ENCODE peak calls at places on chromosomes 7 and 10, in nine cellular contexts. B, M, Q, S, N, E, U, J and R are unnamed samples.

GRCh38 chr7:46080595-46081159 is 159.6 kb upstream of the IGFBP3 start:
- DNase-seq in B (no peak), M (no peak), Q (no peak), S (no peak), N (no peak), E (no peak), U (no peak), J (no peak), R (no peak)

GRCh38 chr10:78470267-78471103 is 436.8 kb downstream of the RPS24 start:
- DNase-seq in B (no peak), M (no peak), Q (no peak), S (no peak), N (no peak), E (no peak), U (no peak), J (no peak), R (no peak)

GRCh38 chr10:99593312-99593711 is 26.9 kb downstream of the SLC25A28 start:
- DNase-seq in B (peak), M (no peak), Q (no peak), S (no peak), N (no peak), E (no peak), U (no peak), J (no peak), R (no peak)

GRCh38 chr7:13912740-13913320 is 76.6 kb downstream of the ETV1 start:
- DNase-seq in B (peak), M (no peak), Q (no peak), S (no peak), N (no peak), E (no peak), U (no peak), J (no peak), R (no peak)

GRCh38 chr7:34236839-34237492 is 331.6 kb downstream of the BMPER start:
- DNase-seq in B (no peak), M (no peak), Q (no peak), S (no peak), N (no peak), E (no peak), U (no peak), J (no peak), R (no peak)

GRCh38 chr7:477626-478220 is 41.9 kb downstream of the PDGFA start:
- DNase-seq in B (no peak), M (no peak), Q (no peak), S (no peak), N (no peak), E (no peak), U (no peak), J (no peak), R (no peak)

GRCh38 chr10:13957856-13958255 is 371.1 kb downstream of the PRPF18 start:
- DNase-seq in B (no peak), M (no peak), Q (no peak), S (no peak), N (no peak), E (no peak), U (no peak), J (no peak), R (no peak)

GRCh38 chr7:30212720-30213119 is 71.7 kb upstream of the ZNRF2 start:
- DNase-seq in B (peak), M (no peak), Q (no peak), S (no peak), N (no peak), E (no peak), U (no peak), J (no peak), R (no peak)

GRCh38 chr10:130470286-130470685 is 334.1 kb downstream of the GLRX3 start:
- DNase-seq in B (no peak), M (no peak), Q (no peak), S (no peak), N (no peak), E (no peak), U (no peak), J (no peak), R (no peak)

GRCh38 chr10:32149257-32149955 is 93.2 kb upstream of the KIF5B start:
- DNase-seq in B (no peak), M (peak), Q (no peak), S (no peak), N (peak), E (peak), U (peak), J (no peak), R (peak)

GRCh38 chr7:48183370-48183743 is 12.1 kb downstream of the ABCA13 start:
- DNase-seq in B (no peak), M (no peak), Q (no peak), S (no peak), N (no peak), E (no peak), U (no peak), J (no peak), R (no peak)

GRCh38 chr7:1894313-1894900 is 224.3 kb downstream of the ELFN1 start:
- DNase-seq in B (no peak), M (no peak), Q (no peak), S (no peak), N (no peak), E (no peak), U (no peak), J (no peak), R (no peak)

GRCh38 chr7:100573691-100574361 is at the start of gene SAP25:
- DNase-seq in B (no peak), M (no peak), Q (no peak), S (no peak), N (no peak), E (no peak), U (no peak), J (no peak), R (no peak)

GRCh38 chr7:117775826-117776623 is 97.2 kb downstream of the CTTNBP2 start:
- DNase-seq in B (peak), M (no peak), Q (no peak), S (no peak), N (no peak), E (no peak), U (no peak), J (no peak), R (no peak)

GRCh38 chr10:77582710-77583115 is 54.9 kb downstream of the KCNMA1 start:
- DNase-seq in B (peak), M (no peak), Q (no peak), S (no peak), N (no peak), E (no peak), U (peak), J (no peak), R (no peak)

GRCh38 chr10:78756604-78757442 is 311.9 kb upstream of the ZMIZ1 start:
- DNase-seq in B (no peak), M (peak), Q (peak), S (no peak), N (peak), E (peak), U (peak), J (no peak), R (peak)

GRCh38 chr10:112793197-112793921 is 156.7 kb upstream of the TCF7L2 start:
- DNase-seq in B (peak), M (no peak), Q (no peak), S (no peak), N (no peak), E (no peak), U (no peak), J (no peak), R (no peak)

GRCh38 chr10:133089461-133089800 is 1.7 kb downstream of the ADGRA1 start:
- DNase-seq in B (no peak), M (no peak), Q (no peak), S (no peak), N (no peak), E (no peak), U (no peak), J (no peak), R (no peak)

GRCh38 chr10:100565206-100565985 is 29.7 kb downstream of the HIF1AN start:
- DNase-seq in B (no peak), M (no peak), Q (no peak), S (no peak), N (no peak), E (no peak), U (no peak), J (no peak), R (no peak)

GRCh38 chr7:33849004-33849403 is 56.3 kb upstream of the BMPER start:
- DNase-seq in B (no peak), M (no peak), Q (no peak), S (no peak), N (no peak), E (no peak), U (no peak), J (no peak), R (no peak)

GRCh38 chr10:101466016-101466912 is 112.3 kb downstream of the BTRC start:
- DNase-seq in B (no peak), M (no peak), Q (no peak), S (no peak), N (no peak), E (no peak), U (no peak), J (no peak), R (no peak)

GRCh38 chr10:79159141-79159619 is 90.4 kb downstream of the ZMIZ1 start:
- DNase-seq in B (no peak), M (no peak), Q (no peak), S (no peak), N (no peak), E (peak), U (peak), J (no peak), R (no peak)

GRCh38 chr7:74061840-74062539 is 21.6 kb upstream of the LIMK1 start:
- DNase-seq in B (peak), M (peak), Q (peak), S (peak), N (peak), E (peak), U (peak), J (peak), R (peak)

GRCh38 chr7:94022550-94022949 is 18.4 kb upstream of the BET1 start:
- DNase-seq in B (no peak), M (no peak), Q (no peak), S (no peak), N (no peak), E (no peak), U (no peak), J (no peak), R (no peak)

GRCh38 chr7:33710608-33711007 is 194.7 kb upstream of the BMPER start:
- DNase-seq in B (no peak), M (no peak), Q (no peak), S (no peak), N (no peak), E (no peak), U (no peak), J (no peak), R (no peak)

GRCh38 chr10:118584181-118584954 is 11.1 kb downstream of the PRLHR start:
- DNase-seq in B (no peak), M (no peak), Q (no peak), S (no peak), N (no peak), E (no peak), U (peak), J (no peak), R (no peak)

GRCh38 chr7:84123903-84124573 is 70.6 kb downstream of the SEMA3A start:
- DNase-seq in B (no peak), M (no peak), Q (no peak), S (no peak), N (no peak), E (no peak), U (no peak), J (no peak), R (no peak)

GRCh38 chr10:129950651-129951050 is 13.4 kb downstream of the EBF3 start:
- DNase-seq in B (no peak), M (no peak), Q (no peak), S (no peak), N (no peak), E (no peak), U (no peak), J (no peak), R (no peak)

GRCh38 chr10:3213174-3213573 is 40.6 kb upstream of the PITRM1 start:
- DNase-seq in B (no peak), M (no peak), Q (no peak), S (no peak), N (peak), E (no peak), U (peak), J (no peak), R (peak)

GRCh38 chr10:70549351-70549961 is 53.1 kb downstream of the PRF1 start:
- DNase-seq in B (no peak), M (no peak), Q (no peak), S (no peak), N (no peak), E (no peak), U (no peak), J (no peak), R (no peak)

GRCh38 chr7:101494602-101495329 is 132.1 kb downstream of the COL26A1 start:
- DNase-seq in B (no peak), M (no peak), Q (no peak), S (no peak), N (no peak), E (no peak), U (no peak), J (no peak), R (no peak)

GRCh38 chr10:6171891-6172354 is 30.8 kb upstream of the PFKFB3 start:
- DNase-seq in B (no peak), M (no peak), Q (no peak), S (no peak), N (peak), E (peak), U (peak), J (no peak), R (peak)

GRCh38 chr10:110744767-110745166 is 100.6 kb downstream of the RBM20 start:
- DNase-seq in B (no peak), M (no peak), Q (no peak), S (no peak), N (no peak), E (no peak), U (no peak), J (no peak), R (no peak)

GRCh38 chr7:36462551-36463137 is 73.0 kb downstream of the ANLN start:
- DNase-seq in B (no peak), M (no peak), Q (no peak), S (no peak), N (no peak), E (no peak), U (no peak), J (no peak), R (no peak)

GRCh38 chr7:4006687-4007086 is 675.4 kb upstream of the FOXK1 start:
- DNase-seq in B (peak), M (no peak), Q (no peak), S (no peak), N (no peak), E (no peak), U (no peak), J (no peak), R (no peak)

GRCh38 chr10:9188022-9188810 is 1133.7 kb downstream of the GATA3 start:
- DNase-seq in B (no peak), M (no peak), Q (no peak), S (no peak), N (no peak), E (no peak), U (no peak), J (no peak), R (no peak)

GRCh38 chr7:33814958-33815735 is 90.2 kb upstream of the BMPER start:
- DNase-seq in B (no peak), M (peak), Q (no peak), S (no peak), N (no peak), E (no peak), U (no peak), J (no peak), R (no peak)

GRCh38 chr10:88259381-88259780 is 323.7 kb downstream of the RNLS start:
- DNase-seq in B (no peak), M (no peak), Q (no peak), S (no peak), N (no peak), E (no peak), U (no peak), J (no peak), R (no peak)

GRCh38 chr10:28327494-28327886 is 24.6 kb upstream of the MPP7 start:
- DNase-seq in B (no peak), M (no peak), Q (no peak), S (no peak), N (no peak), E (no peak), U (peak), J (no peak), R (no peak)

DNA sequence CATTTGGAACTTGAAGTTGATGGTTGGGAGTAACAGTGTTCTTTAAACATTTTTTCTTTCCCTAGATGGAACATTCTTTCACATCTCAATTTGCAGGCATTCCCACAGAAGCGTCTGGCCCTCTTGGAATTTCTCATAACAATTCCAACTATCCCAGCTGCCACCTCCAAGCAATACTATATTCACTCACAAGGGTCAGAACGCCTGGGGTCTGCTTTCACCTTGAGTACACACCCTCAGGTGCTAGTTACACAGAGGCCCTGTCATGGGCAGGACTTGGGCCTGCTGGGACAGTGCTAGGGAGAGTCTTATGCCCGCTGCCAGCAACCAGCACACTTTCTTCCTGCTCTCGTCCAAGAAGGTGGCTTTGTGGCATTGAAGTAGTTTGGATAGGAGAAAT is 136.5 kb downstream of the JCAD start:
- DNase-seq in B (no peak), M (no peak), Q (no peak), S (no peak), N (no peak), E (no peak), U (no peak), J (no peak), R (no peak)
- H3K4me3 ChIP-seq in B (no peak), M (no peak), Q (no peak), S (no peak), N (no peak), E (no peak), U (no peak), J (no peak), R (no peak)

GRCh38 chr7:130292682-130293257 is at the start of gene CPA4:
- DNase-seq in B (no peak), M (no peak), Q (no peak), S (no peak), N (peak), E (peak), U (peak), J (no peak), R (no peak)
- H3K4me3 ChIP-seq in B (no peak), M (no peak), Q (no peak), S (no peak), N (no peak), E (no peak), U (no peak), J (no peak), R (no peak)

GRCh38 chr10:30491204-30491603 is 57.2 kb downstream of the MAP3K8 start:
- DNase-seq in B (no peak), M (no peak), Q (no peak), S (no peak), N (no peak), E (peak), U (peak), J (no peak), R (no peak)

GRCh38 chr10:30489291-30489823 is 55.4 kb downstream of the MAP3K8 start:
- DNase-seq in B (no peak), M (no peak), Q (no peak), S (no peak), N (no peak), E (no peak), U (peak), J (no peak), R (no peak)

GRCh38 chr10:30491832-30492530 is 58.0 kb downstream of the MAP3K8 start:
- DNase-seq in B (no peak), M (no peak), Q (no peak), S (no peak), N (no peak), E (no peak), U (no peak), J (no peak), R (no peak)

GRCh38 chr10:30488319-30488718 is 54.3 kb downstream of the MAP3K8 start:
- DNase-seq in B (no peak), M (no peak), Q (no peak), S (no peak), N (no peak), E (no peak), U (no peak), J (no peak), R (no peak)

GRCh38 chr10:30490289-30491000 is 56.5 kb downstream of the MAP3K8 start:
- DNase-seq in B (no peak), M (no peak), Q (no peak), S (no peak), N (no peak), E (no peak), U (no peak), J (no peak), R (no peak)
- H3K4me3 ChIP-seq in B (no peak), M (no peak), Q (no peak), S (no peak), N (no peak), E (no peak), U (no peak), J (no peak), R (no peak)

GRCh38 chr7:87219545-87220025 is at the start of gene TMEM243:
- DNase-seq in B (peak), M (peak), Q (peak), S (peak), N (peak), E (peak), U (peak), J (peak), R (peak)

GRCh38 chr7:87218941-87219544 is 489 bp downstream of the TMEM243 start:
- DNase-seq in B (peak), M (peak), Q (peak), S (peak), N (peak), E (peak), U (peak), J (no peak), R (peak)

GRCh38 chr7:87216701-87217508 is 2.6 kb downstream of the TMEM243 start:
- DNase-seq in B (peak), M (no peak), Q (no peak), S (no peak), N (no peak), E (no peak), U (no peak), J (no peak), R (no peak)

GRCh38 chr7:87220026-87220733 is 648 bp upstream of the TMEM243 start:
- DNase-seq in B (peak), M (peak), Q (peak), S (peak), N (peak), E (peak), U (peak), J (peak), R (peak)

DNA sequence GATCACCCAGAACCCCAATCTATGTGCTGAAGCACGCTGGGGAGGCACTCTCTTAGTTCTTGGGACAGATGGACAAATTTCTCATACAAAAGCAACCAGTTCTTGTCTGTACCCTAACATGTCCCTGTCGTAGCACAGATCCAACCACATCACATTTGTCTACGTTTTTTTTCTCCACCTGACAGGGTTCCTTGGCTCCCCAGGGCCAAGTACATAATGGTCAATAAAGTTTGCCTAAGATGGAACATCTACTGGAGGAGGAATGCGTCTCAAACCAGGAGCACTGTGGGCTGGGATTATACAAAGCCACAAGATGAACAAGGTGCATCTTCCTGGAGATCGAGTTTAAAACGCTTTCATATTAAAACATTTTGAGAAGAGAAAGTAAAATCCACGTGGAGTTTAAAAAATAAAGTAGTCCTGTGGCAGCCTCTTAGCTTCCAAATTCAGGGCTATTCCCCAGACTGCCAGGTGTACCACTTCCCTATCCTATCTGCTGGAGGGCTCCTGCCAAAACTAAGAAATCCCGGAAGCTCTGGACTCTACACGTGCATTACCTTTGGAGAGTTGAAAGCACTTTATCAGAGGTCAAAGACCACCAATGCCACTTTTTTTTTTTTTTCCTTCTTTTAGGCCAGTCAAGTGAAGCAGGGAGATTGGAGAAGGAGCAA is 1.4 kb downstream of the TMEM243 start:
- DNase-seq in B (peak), M (no peak), Q (no peak), S (no peak), N (no peak), E (no peak), U (no peak), J (no peak), R (no peak)
- H3K4me3 ChIP-seq in B (peak), M (peak), Q (peak), S (peak), N (peak), E (peak), U (peak), J (peak), R (no peak)

GRCh38 chr10:29499993-29500537 is 134.7 kb downstream of the SVIL start:
- DNase-seq in B (no peak), M (no peak), Q (no peak), S (no peak), N (no peak), E (no peak), U (no peak), J (no peak), R (no peak)

GRCh38 chr10:29501692-29502091 is 133.1 kb downstream of the SVIL start:
- DNase-seq in B (no peak), M (no peak), Q (no peak), S (no peak), N (no peak), E (no peak), U (peak), J (no peak), R (no peak)

GRCh38 chr10:29495366-29495765 is 139.4 kb downstream of the SVIL start:
- DNase-seq in B (no peak), M (no peak), Q (no peak), S (no peak), N (no peak), E (no peak), U (no peak), J (no peak), R (no peak)

GRCh38 chr10:29493697-29494096 is 141.1 kb downstream of the SVIL start:
- DNase-seq in B (no peak), M (no peak), Q (no peak), S (no peak), N (no peak), E (no peak), U (no peak), J (no peak), R (no peak)

GRCh38 chr10:29496341-29497162 is 138.2 kb downstream of the SVIL start:
- DNase-seq in B (peak), M (peak), Q (peak), S (peak), N (peak), E (peak), U (peak), J (peak), R (peak)
- H3K4me3 ChIP-seq in B (no peak), M (no peak), Q (no peak), S (no peak), N (no peak), E (no peak), U (no peak), J (no peak), R (no peak)